ENCODE peak calls at places on chromosomes 16 and 17, in six cellular contexts. L, C, K, S, Y and F are unnamed samples.
A peak's percentile ranks its signal among the peaks of the same experiment; 100 is the strongest.

GRCh38 chr17:36714789-36715188 is 113.4 kb downstream of the MRM1 start:
- DNase-seq in L (no peak), Y (no peak), K (no peak), S (no peak), C (no peak), F (no peak)

GRCh38 chr16:67537636-67538591 is 9.3 kb downstream of the RIPOR1 start:
- DNase-seq in S (peak; percentile 93), K (peak; percentile 67), Y (peak; percentile 51), C (no peak), L (no peak), F (no peak)

GRCh38 chr16:48504216-48504615 is 105.8 kb downstream of the N4BP1 start:
- DNase-seq in L (no peak), C (no peak), K (no peak), S (no peak), Y (no peak), F (no peak)

GRCh38 chr16:4615389-4616046 is 830 bp upstream of the UBALD1 start:
- DNase-seq in C (no peak), Y (no peak), L (no peak), K (no peak), S (peak; percentile 89), F (no peak)

GRCh38 chr16:57892447-57893096 is 78.4 kb downstream of the CNGB1 start:
- DNase-seq in S (no peak), L (no peak), C (no peak), K (peak; percentile 23), Y (no peak), F (no peak)

GRCh38 chr16:19929062-19929511 is 44.4 kb upstream of the GPRC5B start:
- DNase-seq in Y (no peak), C (no peak), L (no peak), S (no peak), K (no peak), F (no peak)

GRCh38 chr17:33696102-33696501 is 403.0 kb upstream of the ASIC2 start:
- DNase-seq in Y (peak; percentile 22), S (no peak), K (no peak), C (no peak), L (no peak), F (no peak)

GRCh38 chr17:10063730-10064221 is 134.6 kb downstream of the GAS7 start:
- DNase-seq in C (no peak), Y (no peak), L (no peak), K (peak; percentile 57), S (no peak), F (no peak)

GRCh38 chr16:22123146-22123545 is 30.8 kb downstream of the VWA3A start:
- DNase-seq in C (no peak), S (no peak), Y (no peak), L (no peak), K (peak; percentile 2), F (no peak)

GRCh38 chr16:53745126-53745525 is 41.2 kb downstream of the FTO start:
- DNase-seq in K (peak; percentile 59), Y (no peak), L (no peak), S (no peak), C (peak; percentile 86), F (no peak)

GRCh38 chr17:8014558-8014850 is 12.1 kb downstream of the GUCY2D start:
- DNase-seq in S (no peak), C (no peak), Y (no peak), L (no peak), K (no peak), F (no peak)

GRCh38 chr16:12661656-12662172 is 142.0 kb downstream of the CPPED1 start:
- DNase-seq in L (no peak), Y (peak; percentile 70), S (no peak), K (peak; percentile 32), C (no peak), F (no peak)